ENCODE peak calls at places on chromosomes 5 and 9, in seven cellular contexts. One of them, this sample, is unnamed.

GRCh38 chr5:68431601-68432337 is 216.2 kb downstream of the PIK3R1 start:
- DNase-seq in mesenchymal stem cell: no peak
- DNase-seq in neuronal stem cell: no peak
- DNase-seq in H1: no peak
- DNase-seq in IMR-90: no peak
- DNase-seq in trophoblast cell: no peak
- DNase-seq in H9: no peak
- DNase-seq in this sample: no peak

GRCh38 chr9:137280478-137281344 is 3.2 kb downstream of the TOR4A start:
- DNase-seq in IMR-90: no peak
- DNase-seq in H1: peak
- DNase-seq in H9: peak
- DNase-seq in trophoblast cell: no peak
- DNase-seq in neuronal stem cell: no peak
- DNase-seq in mesenchymal stem cell: peak
- DNase-seq in this sample: peak

GRCh38 chr9:21153688-21154608 is 12.3 kb upstream of the IFNW1 start:
- DNase-seq in mesenchymal stem cell: peak
- DNase-seq in trophoblast cell: no peak
- DNase-seq in H1: no peak
- DNase-seq in IMR-90: peak
- DNase-seq in neuronal stem cell: peak
- DNase-seq in H9: peak
- DNase-seq in this sample: peak

GRCh38 chr9:14343948-14344547 is 30.1 kb upstream of the NFIB start:
- DNase-seq in H9: no peak
- DNase-seq in IMR-90: no peak
- DNase-seq in neuronal stem cell: no peak
- DNase-seq in trophoblast cell: no peak
- DNase-seq in mesenchymal stem cell: no peak
- DNase-seq in H1: no peak
- DNase-seq in this sample: no peak

GRCh38 chr9:13139641-13140171 is 139.8 kb downstream of the MPDZ start:
- DNase-seq in mesenchymal stem cell: peak
- DNase-seq in neuronal stem cell: peak
- DNase-seq in H1: no peak
- DNase-seq in IMR-90: peak
- DNase-seq in H9: no peak
- DNase-seq in trophoblast cell: no peak
- DNase-seq in this sample: peak

GRCh38 chr9:91346644-91347043 is 15.1 kb downstream of the AUH start:
- DNase-seq in neuronal stem cell: no peak
- DNase-seq in H1: no peak
- DNase-seq in H9: no peak
- DNase-seq in IMR-90: peak
- DNase-seq in mesenchymal stem cell: peak
- DNase-seq in trophoblast cell: no peak
- DNase-seq in this sample: no peak

GRCh38 chr5:170817195-170817594 is 33.7 kb downstream of the GABRP start:
- DNase-seq in IMR-90: peak
- DNase-seq in mesenchymal stem cell: no peak
- DNase-seq in trophoblast cell: no peak
- DNase-seq in H1: no peak
- DNase-seq in neuronal stem cell: no peak
- DNase-seq in H9: no peak
- DNase-seq in this sample: no peak

GRCh38 chr5:173767580-173768266 is 120.4 kb upstream of the CPEB4 start:
- DNase-seq in trophoblast cell: no peak
- DNase-seq in H1: no peak
- DNase-seq in IMR-90: no peak
- DNase-seq in H9: no peak
- DNase-seq in mesenchymal stem cell: no peak
- DNase-seq in neuronal stem cell: no peak
- DNase-seq in this sample: no peak

GRCh38 chr9:88396836-88397577 is 8.8 kb downstream of the SPIN1 start:
- DNase-seq in mesenchymal stem cell: peak
- DNase-seq in H9: no peak
- DNase-seq in IMR-90: peak
- DNase-seq in H1: peak
- DNase-seq in neuronal stem cell: no peak
- DNase-seq in trophoblast cell: no peak
- DNase-seq in this sample: no peak

GRCh38 chr9:112332674-112332976 is 794 bp downstream of the PTBP3 start:
- DNase-seq in mesenchymal stem cell: no peak
- DNase-seq in neuronal stem cell: no peak
- DNase-seq in H9: no peak
- DNase-seq in H1: no peak
- DNase-seq in IMR-90: no peak
- DNase-seq in trophoblast cell: no peak
- DNase-seq in this sample: no peak

GRCh38 chr5:107067391-107067790 is 603.3 kb downstream of the EFNA5 start:
- DNase-seq in IMR-90: no peak
- DNase-seq in H1: no peak
- DNase-seq in trophoblast cell: no peak
- DNase-seq in neuronal stem cell: no peak
- DNase-seq in mesenchymal stem cell: no peak
- DNase-seq in H9: peak
- DNase-seq in this sample: no peak

GRCh38 chr9:137127301-137128157 is 11.4 kb upstream of the GRIN1 start:
- DNase-seq in IMR-90: no peak
- DNase-seq in H9: no peak
- DNase-seq in trophoblast cell: no peak
- DNase-seq in neuronal stem cell: no peak
- DNase-seq in mesenchymal stem cell: no peak
- DNase-seq in H1: no peak
- DNase-seq in this sample: no peak

GRCh38 chr5:131610198-131611063 is 24.6 kb downstream of the RAPGEF6 start:
- DNase-seq in H9: no peak
- DNase-seq in neuronal stem cell: no peak
- DNase-seq in mesenchymal stem cell: peak
- DNase-seq in trophoblast cell: peak
- DNase-seq in IMR-90: peak
- DNase-seq in H1: no peak
- DNase-seq in this sample: peak

GRCh38 chr5:67960939-67961338 is 254.6 kb upstream of the PIK3R1 start:
- DNase-seq in mesenchymal stem cell: no peak
- DNase-seq in IMR-90: no peak
- DNase-seq in trophoblast cell: peak
- DNase-seq in neuronal stem cell: no peak
- DNase-seq in H1: no peak
- DNase-seq in H9: no peak
- DNase-seq in this sample: peak

GRCh38 chr5:127316013-127316412 is 25.4 kb downstream of the MEGF10 start:
- DNase-seq in trophoblast cell: no peak
- DNase-seq in IMR-90: no peak
- DNase-seq in mesenchymal stem cell: no peak
- DNase-seq in H9: no peak
- DNase-seq in H1: no peak
- DNase-seq in neuronal stem cell: no peak
- DNase-seq in this sample: no peak

GRCh38 chr5:174910245-174910737 is 185.9 kb downstream of the MSX2 start:
- DNase-seq in trophoblast cell: peak
- DNase-seq in neuronal stem cell: peak
- DNase-seq in H9: peak
- DNase-seq in IMR-90: peak
- DNase-seq in H1: peak
- DNase-seq in mesenchymal stem cell: peak
- DNase-seq in this sample: peak

GRCh38 chr5:31809037-31809910 is 170.3 kb downstream of the PDZD2 start:
- DNase-seq in IMR-90: peak
- DNase-seq in mesenchymal stem cell: peak
- DNase-seq in H1: peak
- DNase-seq in trophoblast cell: peak
- DNase-seq in neuronal stem cell: peak
- DNase-seq in H9: peak
- DNase-seq in this sample: peak

GRCh38 chr5:80837679-80838078 is 122.5 kb upstream of the RASGRF2 start:
- DNase-seq in H1: no peak
- DNase-seq in mesenchymal stem cell: no peak
- DNase-seq in trophoblast cell: no peak
- DNase-seq in IMR-90: no peak
- DNase-seq in neuronal stem cell: no peak
- DNase-seq in H9: no peak
- DNase-seq in this sample: no peak

GRCh38 chr5:54792611-54793404 is 192.6 kb downstream of the ESM1 start:
- DNase-seq in mesenchymal stem cell: no peak
- DNase-seq in H1: no peak
- DNase-seq in trophoblast cell: no peak
- DNase-seq in H9: no peak
- DNase-seq in IMR-90: peak
- DNase-seq in neuronal stem cell: no peak
- DNase-seq in this sample: no peak

GRCh38 chr9:81906656-81907055 is 21.6 kb upstream of the SPATA31D4 start:
- DNase-seq in IMR-90: peak
- DNase-seq in H9: no peak
- DNase-seq in mesenchymal stem cell: no peak
- DNase-seq in neuronal stem cell: no peak
- DNase-seq in trophoblast cell: no peak
- DNase-seq in H1: no peak
- DNase-seq in this sample: no peak

GRCh38 chr5:96794757-96795156 is 13.0 kb downstream of the ERAP1 start:
- DNase-seq in IMR-90: no peak
- DNase-seq in trophoblast cell: no peak
- DNase-seq in neuronal stem cell: no peak
- DNase-seq in H9: no peak
- DNase-seq in H1: no peak
- DNase-seq in mesenchymal stem cell: no peak
- DNase-seq in this sample: no peak

GRCh38 chr5:103436661-103437060 is 125.9 kb downstream of the NUDT12 start:
- DNase-seq in neuronal stem cell: no peak
- DNase-seq in trophoblast cell: no peak
- DNase-seq in H9: no peak
- DNase-seq in mesenchymal stem cell: no peak
- DNase-seq in IMR-90: peak
- DNase-seq in H1: no peak
- DNase-seq in this sample: no peak
- H2AK5ac ChIP-seq in neuronal stem cell: no peak
- H2AK5ac ChIP-seq in trophoblast cell: no peak
- H2AK5ac ChIP-seq in H9: no peak
- H2AK5ac ChIP-seq in mesenchymal stem cell: no peak
- H2AK5ac ChIP-seq in IMR-90: no peak
- H2AK5ac ChIP-seq in H1: no peak
- H2AK5ac ChIP-seq in this sample: no peak

DNA sequence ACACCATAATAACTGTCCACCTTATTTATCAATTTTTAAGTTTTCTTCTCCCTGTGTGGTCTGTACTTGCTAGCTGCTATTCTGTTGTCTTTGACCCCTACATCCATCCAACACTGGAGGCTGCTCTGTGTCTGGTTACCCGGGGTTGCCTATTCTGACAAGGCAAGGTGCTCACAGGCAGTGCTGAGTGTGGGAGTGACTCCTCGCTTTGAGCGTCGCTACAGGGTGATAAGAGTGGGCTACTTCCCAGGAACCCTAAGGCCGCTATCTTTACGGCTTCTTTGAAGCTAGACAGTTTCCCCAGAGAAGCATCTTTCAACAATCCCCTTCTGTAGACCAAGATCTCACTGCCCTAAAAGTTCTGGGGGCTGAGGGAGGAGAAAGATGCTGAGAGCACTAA is 35.3 kb downstream of the NSUN2 start:
- DNase-seq in trophoblast cell: no peak
- DNase-seq in H1: no peak
- DNase-seq in neuronal stem cell: no peak
- DNase-seq in IMR-90: no peak
- DNase-seq in H9: no peak
- DNase-seq in mesenchymal stem cell: no peak
- DNase-seq in this sample: no peak
- H2AK5ac ChIP-seq in trophoblast cell: no peak
- H2AK5ac ChIP-seq in H1: no peak
- H2AK5ac ChIP-seq in neuronal stem cell: no peak
- H2AK5ac ChIP-seq in IMR-90: no peak
- H2AK5ac ChIP-seq in H9: no peak
- H2AK5ac ChIP-seq in mesenchymal stem cell: no peak
- H2AK5ac ChIP-seq in this sample: no peak

DNA sequence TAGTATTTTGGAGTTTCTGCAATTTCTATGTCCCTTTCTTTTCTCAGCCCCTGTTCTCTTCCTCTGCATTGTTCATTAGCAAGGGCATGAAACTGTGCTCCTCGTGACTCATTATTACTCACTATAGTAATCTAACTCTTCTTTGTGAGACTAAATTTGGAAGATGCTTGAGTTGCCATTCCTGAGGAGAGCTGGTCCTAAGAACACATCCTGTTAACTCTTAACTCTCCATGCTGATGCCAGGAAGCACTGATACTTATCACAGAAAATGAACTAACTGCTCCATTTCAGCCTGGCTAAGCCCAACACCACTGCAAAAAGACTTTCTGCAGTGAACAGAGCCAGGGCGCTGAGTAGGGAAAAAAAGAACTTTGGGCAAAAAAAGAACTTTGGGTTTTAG is 10.6 kb upstream of the CSNK1A1 start:
- DNase-seq in trophoblast cell: no peak
- DNase-seq in IMR-90: peak
- DNase-seq in neuronal stem cell: no peak
- DNase-seq in H9: peak
- DNase-seq in mesenchymal stem cell: peak
- DNase-seq in H1: no peak
- DNase-seq in this sample: peak
- H2AK5ac ChIP-seq in trophoblast cell: no peak
- H2AK5ac ChIP-seq in IMR-90: peak
- H2AK5ac ChIP-seq in neuronal stem cell: no peak
- H2AK5ac ChIP-seq in H9: no peak
- H2AK5ac ChIP-seq in mesenchymal stem cell: no peak
- H2AK5ac ChIP-seq in H1: no peak
- H2AK5ac ChIP-seq in this sample: no peak

GRCh38 chr9:120344230-120344629 is 235.7 kb downstream of the CDK5RAP2 start:
- DNase-seq in neuronal stem cell: no peak
- DNase-seq in H9: no peak
- DNase-seq in mesenchymal stem cell: peak
- DNase-seq in H1: no peak
- DNase-seq in IMR-90: peak
- DNase-seq in trophoblast cell: peak
- DNase-seq in this sample: no peak
- H2AK5ac ChIP-seq in neuronal stem cell: no peak
- H2AK5ac ChIP-seq in H9: no peak
- H2AK5ac ChIP-seq in mesenchymal stem cell: no peak
- H2AK5ac ChIP-seq in H1: no peak
- H2AK5ac ChIP-seq in IMR-90: no peak
- H2AK5ac ChIP-seq in trophoblast cell: no peak
- H2AK5ac ChIP-seq in this sample: no peak

GRCh38 chr5:76426391-76426802 is 23.3 kb downstream of the IQGAP2 start:
- DNase-seq in trophoblast cell: no peak
- DNase-seq in H1: peak
- DNase-seq in IMR-90: no peak
- DNase-seq in neuronal stem cell: peak
- DNase-seq in mesenchymal stem cell: no peak
- DNase-seq in H9: peak
- DNase-seq in this sample: peak

GRCh38 chr5:76425940-76426339 is 22.9 kb downstream of the IQGAP2 start:
- DNase-seq in trophoblast cell: no peak
- DNase-seq in mesenchymal stem cell: no peak
- DNase-seq in IMR-90: no peak
- DNase-seq in H1: no peak
- DNase-seq in H9: no peak
- DNase-seq in neuronal stem cell: no peak
- DNase-seq in this sample: no peak

GRCh38 chr5:76419597-76419996 is 16.5 kb downstream of the IQGAP2 start:
- DNase-seq in neuronal stem cell: no peak
- DNase-seq in H1: no peak
- DNase-seq in IMR-90: no peak
- DNase-seq in trophoblast cell: no peak
- DNase-seq in H9: no peak
- DNase-seq in mesenchymal stem cell: no peak
- DNase-seq in this sample: no peak

GRCh38 chr5:76422175-76422574 is 19.1 kb downstream of the IQGAP2 start:
- DNase-seq in H1: no peak
- DNase-seq in trophoblast cell: no peak
- DNase-seq in IMR-90: no peak
- DNase-seq in mesenchymal stem cell: no peak
- DNase-seq in H9: no peak
- DNase-seq in neuronal stem cell: no peak
- DNase-seq in this sample: no peak

GRCh38 chr5:76422742-76423141 is 19.7 kb downstream of the IQGAP2 start:
- DNase-seq in H9: no peak
- DNase-seq in IMR-90: no peak
- DNase-seq in trophoblast cell: no peak
- DNase-seq in H1: no peak
- DNase-seq in mesenchymal stem cell: no peak
- DNase-seq in neuronal stem cell: no peak
- DNase-seq in this sample: no peak
- H2AK5ac ChIP-seq in H9: no peak
- H2AK5ac ChIP-seq in IMR-90: no peak
- H2AK5ac ChIP-seq in trophoblast cell: no peak
- H2AK5ac ChIP-seq in H1: no peak
- H2AK5ac ChIP-seq in mesenchymal stem cell: no peak
- H2AK5ac ChIP-seq in neuronal stem cell: no peak
- H2AK5ac ChIP-seq in this sample: no peak

This sample was measured in mesendoderm.